ENCODE peak calls at places on chromosome 16, in ten cellular contexts. A, D, V, G, H, E, M, L, W and B are unnamed samples.

GRCh38 chr16:87327798-87328495 is 10.8 kb upstream of the C16orf95 start:
- DNase-seq in D (no peak), G (no peak), A (no peak), M (no peak), E (no peak), H (no peak), W (no peak), L (no peak), V (no peak), B (no peak)

GRCh38 chr16:1785846-1786170 is 3.0 kb downstream of the NUBP2 start:
- DNase-seq in W (no peak), H (peak), A (no peak), L (no peak), M (no peak), D (no peak), V (no peak), E (no peak), G (no peak), B (no peak)

GRCh38 chr16:72947379-72948237 is 100.3 kb downstream of the ZFHX3 start:
- DNase-seq in M (no peak), L (no peak), E (peak), D (no peak), A (no peak), V (no peak), G (no peak), H (no peak), W (no peak), B (peak)

GRCh38 chr16:30186444-30186781 is 3.0 kb downstream of the CORO1A start:
- DNase-seq in L (no peak), E (no peak), H (peak), W (no peak), A (no peak), M (no peak), G (no peak), D (no peak), V (no peak), B (no peak)

GRCh38 chr16:29820271-29820701 is at the start of gene MVP:
- DNase-seq in G (peak), M (peak), L (no peak), A (no peak), D (peak), H (peak), E (no peak), W (peak), V (peak), B (no peak)

GRCh38 chr16:57145964-57146647 is 39.7 kb downstream of the PSME3IP1 start:
- DNase-seq in M (no peak), G (no peak), A (no peak), W (no peak), L (no peak), D (no peak), E (no peak), V (no peak), H (peak), B (no peak)

GRCh38 chr16:80806957-80807356 is 2.6 kb upstream of the CDYL2 start:
- DNase-seq in V (peak), W (peak), M (peak), L (no peak), G (no peak), E (no peak), D (peak), A (no peak), H (no peak), B (no peak)

GRCh38 chr16:13883266-13883665 is 36.7 kb upstream of the ERCC4 start:
- DNase-seq in D (no peak), M (no peak), H (no peak), L (no peak), A (no peak), V (no peak), W (no peak), E (no peak), G (no peak), B (no peak)

GRCh38 chr16:57264950-57265371 is 19.5 kb downstream of the PLLP start:
- DNase-seq in D (no peak), V (no peak), L (no peak), E (no peak), M (no peak), A (no peak), H (peak), W (no peak), G (no peak), B (no peak)

GRCh38 chr16:86580798-86581185 is 2.4 kb downstream of the FOXL1 start:
- DNase-seq in D (no peak), A (no peak), M (peak), G (no peak), W (no peak), H (no peak), V (no peak), L (no peak), E (no peak), B (no peak)